ENCODE peak calls at places on chromosomes 4 and X, in seven cellular contexts. One of them, this sample, is unnamed.

GRCh38 chrX:9745417-9746115 is 20.1 kb downstream of the GPR143 start:
- DNase-seq in germinal center: no peak
- DNase-seq in BJ: no peak
- DNase-seq in stimulated activated CD4-positive, alpha-beta T cell treated with anti-CD3 and anti-CD28 coated beads, Interleukin-4, amount 100 ng/mL, for 48 hours: no peak
- DNase-seq in endothelial cell: peak
- DNase-seq in hypothalamus: no peak
- DNase-seq in T-helper 9 cell: no peak
- DNase-seq in this sample: peak

GRCh38 chr4:8267077-8267476 is 2.5 kb upstream of the HTRA3 start:
- DNase-seq in germinal center: peak
- DNase-seq in BJ: no peak
- DNase-seq in stimulated activated CD4-positive, alpha-beta T cell treated with anti-CD3 and anti-CD28 coated beads, Interleukin-4, amount 100 ng/mL, for 48 hours: peak
- DNase-seq in endothelial cell: peak
- DNase-seq in hypothalamus: no peak
- DNase-seq in T-helper 9 cell: no peak
- DNase-seq in this sample: peak

GRCh38 chrX:154396948-154397887 is 959 bp upstream of the RPL10 start:
- DNase-seq in germinal center: peak
- DNase-seq in BJ: no peak
- DNase-seq in stimulated activated CD4-positive, alpha-beta T cell treated with anti-CD3 and anti-CD28 coated beads, Interleukin-4, amount 100 ng/mL, for 48 hours: peak
- DNase-seq in endothelial cell: peak
- DNase-seq in hypothalamus: peak
- DNase-seq in T-helper 9 cell: peak
- DNase-seq in this sample: peak

GRCh38 chrX:124098089-124098488 is 136.6 kb downstream of the STAG2 start:
- DNase-seq in germinal center: peak
- DNase-seq in BJ: no peak
- DNase-seq in stimulated activated CD4-positive, alpha-beta T cell treated with anti-CD3 and anti-CD28 coated beads, Interleukin-4, amount 100 ng/mL, for 48 hours: no peak
- DNase-seq in endothelial cell: no peak
- DNase-seq in hypothalamus: no peak
- DNase-seq in T-helper 9 cell: no peak
- DNase-seq in this sample: peak

GRCh38 chr4:74504212-74504611 is 59.3 kb downstream of the AREG start:
- DNase-seq in germinal center: no peak
- DNase-seq in BJ: no peak
- DNase-seq in stimulated activated CD4-positive, alpha-beta T cell treated with anti-CD3 and anti-CD28 coated beads, Interleukin-4, amount 100 ng/mL, for 48 hours: no peak
- DNase-seq in endothelial cell: no peak
- DNase-seq in hypothalamus: no peak
- DNase-seq in T-helper 9 cell: no peak
- DNase-seq in this sample: peak

GRCh38 chrX:39948564-39948963 is 149.2 kb downstream of the BCOR start:
- DNase-seq in germinal center: no peak
- DNase-seq in BJ: no peak
- DNase-seq in stimulated activated CD4-positive, alpha-beta T cell treated with anti-CD3 and anti-CD28 coated beads, Interleukin-4, amount 100 ng/mL, for 48 hours: no peak
- DNase-seq in endothelial cell: peak
- DNase-seq in hypothalamus: no peak
- DNase-seq in T-helper 9 cell: no peak
- DNase-seq in this sample: no peak

GRCh38 chrX:44003975-44004374 is 30.8 kb upstream of the NDP start:
- DNase-seq in germinal center: no peak
- DNase-seq in BJ: no peak
- DNase-seq in stimulated activated CD4-positive, alpha-beta T cell treated with anti-CD3 and anti-CD28 coated beads, Interleukin-4, amount 100 ng/mL, for 48 hours: no peak
- DNase-seq in endothelial cell: no peak
- DNase-seq in hypothalamus: no peak
- DNase-seq in T-helper 9 cell: no peak
- DNase-seq in this sample: peak

GRCh38 chr4:35538807-35539206 is 705.5 kb downstream of the ARAP2 start:
- DNase-seq in germinal center: no peak
- DNase-seq in BJ: no peak
- DNase-seq in stimulated activated CD4-positive, alpha-beta T cell treated with anti-CD3 and anti-CD28 coated beads, Interleukin-4, amount 100 ng/mL, for 48 hours: no peak
- DNase-seq in endothelial cell: no peak
- DNase-seq in hypothalamus: no peak
- DNase-seq in T-helper 9 cell: no peak
- DNase-seq in this sample: peak

GRCh38 chr4:78509030-78509429 is 42.5 kb upstream of the ANXA3 start:
- DNase-seq in germinal center: no peak
- DNase-seq in BJ: no peak
- DNase-seq in stimulated activated CD4-positive, alpha-beta T cell treated with anti-CD3 and anti-CD28 coated beads, Interleukin-4, amount 100 ng/mL, for 48 hours: no peak
- DNase-seq in endothelial cell: no peak
- DNase-seq in hypothalamus: no peak
- DNase-seq in T-helper 9 cell: no peak
- DNase-seq in this sample: no peak

GRCh38 chrX:134717698-134718328 is 59.5 kb upstream of the PLAC1 start:
- DNase-seq in germinal center: no peak
- DNase-seq in BJ: no peak
- DNase-seq in stimulated activated CD4-positive, alpha-beta T cell treated with anti-CD3 and anti-CD28 coated beads, Interleukin-4, amount 100 ng/mL, for 48 hours: no peak
- DNase-seq in endothelial cell: no peak
- DNase-seq in hypothalamus: no peak
- DNase-seq in T-helper 9 cell: no peak
- DNase-seq in this sample: no peak

GRCh38 chr4:25161599-25161960 is 1.3 kb upstream of the SEPSECS start:
- DNase-seq in germinal center: no peak
- DNase-seq in BJ: no peak
- DNase-seq in stimulated activated CD4-positive, alpha-beta T cell treated with anti-CD3 and anti-CD28 coated beads, Interleukin-4, amount 100 ng/mL, for 48 hours: no peak
- DNase-seq in endothelial cell: no peak
- DNase-seq in hypothalamus: no peak
- DNase-seq in T-helper 9 cell: no peak
- DNase-seq in this sample: peak

GRCh38 chr4:76458829-76459228 is 23.8 kb downstream of the SHROOM3 start:
- DNase-seq in germinal center: no peak
- DNase-seq in BJ: no peak
- DNase-seq in stimulated activated CD4-positive, alpha-beta T cell treated with anti-CD3 and anti-CD28 coated beads, Interleukin-4, amount 100 ng/mL, for 48 hours: no peak
- DNase-seq in endothelial cell: no peak
- DNase-seq in hypothalamus: no peak
- DNase-seq in T-helper 9 cell: no peak
- DNase-seq in this sample: no peak

GRCh38 chr4:81622028-81622427 is 150.3 kb upstream of the RASGEF1B start:
- DNase-seq in germinal center: no peak
- DNase-seq in BJ: no peak
- DNase-seq in stimulated activated CD4-positive, alpha-beta T cell treated with anti-CD3 and anti-CD28 coated beads, Interleukin-4, amount 100 ng/mL, for 48 hours: no peak
- DNase-seq in endothelial cell: no peak
- DNase-seq in hypothalamus: no peak
- DNase-seq in T-helper 9 cell: no peak
- DNase-seq in this sample: peak

GRCh38 chrX:39361736-39362135 is 560.5 kb downstream of the MID1IP1 start:
- DNase-seq in germinal center: no peak
- DNase-seq in BJ: no peak
- DNase-seq in stimulated activated CD4-positive, alpha-beta T cell treated with anti-CD3 and anti-CD28 coated beads, Interleukin-4, amount 100 ng/mL, for 48 hours: no peak
- DNase-seq in endothelial cell: no peak
- DNase-seq in hypothalamus: peak
- DNase-seq in T-helper 9 cell: no peak
- DNase-seq in this sample: no peak

GRCh38 chr4:114383055-114383454 is 215.6 kb upstream of the UGT8 start:
- DNase-seq in germinal center: no peak
- DNase-seq in BJ: no peak
- DNase-seq in stimulated activated CD4-positive, alpha-beta T cell treated with anti-CD3 and anti-CD28 coated beads, Interleukin-4, amount 100 ng/mL, for 48 hours: no peak
- DNase-seq in endothelial cell: no peak
- DNase-seq in hypothalamus: no peak
- DNase-seq in T-helper 9 cell: no peak
- DNase-seq in this sample: no peak

GRCh38 chr4:116332508-116332907 is 752.9 kb downstream of the TRAM1L1 start:
- DNase-seq in germinal center: no peak
- DNase-seq in BJ: no peak
- DNase-seq in stimulated activated CD4-positive, alpha-beta T cell treated with anti-CD3 and anti-CD28 coated beads, Interleukin-4, amount 100 ng/mL, for 48 hours: no peak
- DNase-seq in endothelial cell: no peak
- DNase-seq in hypothalamus: no peak
- DNase-seq in T-helper 9 cell: no peak
- DNase-seq in this sample: no peak

GRCh38 chrX:70437011-70437410 is 7.6 kb upstream of the DLG3 start:
- DNase-seq in germinal center: no peak
- DNase-seq in BJ: no peak
- DNase-seq in stimulated activated CD4-positive, alpha-beta T cell treated with anti-CD3 and anti-CD28 coated beads, Interleukin-4, amount 100 ng/mL, for 48 hours: no peak
- DNase-seq in endothelial cell: no peak
- DNase-seq in hypothalamus: no peak
- DNase-seq in T-helper 9 cell: no peak
- DNase-seq in this sample: no peak

GRCh38 chrX:106168107-106168506 is at the start of gene PWWP3B:
- DNase-seq in germinal center: no peak
- DNase-seq in BJ: no peak
- DNase-seq in stimulated activated CD4-positive, alpha-beta T cell treated with anti-CD3 and anti-CD28 coated beads, Interleukin-4, amount 100 ng/mL, for 48 hours: no peak
- DNase-seq in endothelial cell: no peak
- DNase-seq in hypothalamus: peak
- DNase-seq in T-helper 9 cell: no peak
- DNase-seq in this sample: peak

GRCh38 chrX:10025742-10026493 is 58.8 kb downstream of the CLDN34 start:
- DNase-seq in germinal center: no peak
- DNase-seq in BJ: no peak
- DNase-seq in stimulated activated CD4-positive, alpha-beta T cell treated with anti-CD3 and anti-CD28 coated beads, Interleukin-4, amount 100 ng/mL, for 48 hours: no peak
- DNase-seq in endothelial cell: no peak
- DNase-seq in hypothalamus: no peak
- DNase-seq in T-helper 9 cell: no peak
- DNase-seq in this sample: no peak

GRCh38 chrX:149497626-149498025 is 7.5 kb downstream of the IDS start:
- DNase-seq in germinal center: no peak
- DNase-seq in BJ: peak
- DNase-seq in stimulated activated CD4-positive, alpha-beta T cell treated with anti-CD3 and anti-CD28 coated beads, Interleukin-4, amount 100 ng/mL, for 48 hours: no peak
- DNase-seq in endothelial cell: no peak
- DNase-seq in hypothalamus: no peak
- DNase-seq in T-helper 9 cell: no peak
- DNase-seq in this sample: peak

GRCh38 chr4:141501395-141501794 is 135.0 kb upstream of the IL15 start:
- DNase-seq in germinal center: no peak
- DNase-seq in BJ: no peak
- DNase-seq in stimulated activated CD4-positive, alpha-beta T cell treated with anti-CD3 and anti-CD28 coated beads, Interleukin-4, amount 100 ng/mL, for 48 hours: no peak
- DNase-seq in endothelial cell: no peak
- DNase-seq in hypothalamus: no peak
- DNase-seq in T-helper 9 cell: no peak
- DNase-seq in this sample: peak

GRCh38 chr4:5050520-5050955 is 742 bp upstream of the STK32B start:
- DNase-seq in germinal center: peak
- DNase-seq in BJ: no peak
- DNase-seq in stimulated activated CD4-positive, alpha-beta T cell treated with anti-CD3 and anti-CD28 coated beads, Interleukin-4, amount 100 ng/mL, for 48 hours: peak
- DNase-seq in endothelial cell: peak
- DNase-seq in hypothalamus: peak
- DNase-seq in T-helper 9 cell: no peak
- DNase-seq in this sample: peak

GRCh38 chrX:148567229-148567628 is 66.8 kb downstream of the AFF2 start:
- DNase-seq in germinal center: no peak
- DNase-seq in BJ: peak
- DNase-seq in stimulated activated CD4-positive, alpha-beta T cell treated with anti-CD3 and anti-CD28 coated beads, Interleukin-4, amount 100 ng/mL, for 48 hours: no peak
- DNase-seq in endothelial cell: no peak
- DNase-seq in hypothalamus: no peak
- DNase-seq in T-helper 9 cell: no peak
- DNase-seq in this sample: no peak